ENCODE peak calls at places on chromosomes 4 and X, in four cellular contexts. X is HT-29; J is activated CD8-positive, alpha-beta memory T cell treated with anti-CD3 and anti-CD28 coated beads for 24 hours; O is NCI-H748 treated with DMSO at 0.1 percent for 48 hours. F is an unnamed sample.

GRCh38 chr4:60039908-60040307 is 1160.2 kb upstream of the ADGRL3 start:
- DNase-seq in J (no peak), X (no peak), O (no peak), F (no peak)

GRCh38 chrX:126164689-126165400 is 1.2 kb downstream of the DCAF12L2 start:
- DNase-seq in O (no peak), X (no peak), J (no peak), F (no peak)

GRCh38 chrX:6149231-6149870 is 79.3 kb downstream of the NLGN4X start:
- DNase-seq in X (no peak), O (peak), J (no peak), F (no peak)

GRCh38 chr4:105786748-105787147 is 78.2 kb downstream of the GSTCD start:
- DNase-seq in J (no peak), X (no peak), O (no peak), F (no peak)

GRCh38 chrX:109847257-109848187 is 114.5 kb upstream of the ACSL4 start:
- DNase-seq in X (no peak), O (no peak), J (no peak), F (no peak)

GRCh38 chr4:128528793-128529553 is 241.4 kb upstream of the PGRMC2 start:
- DNase-seq in O (no peak), X (peak), J (no peak), F (no peak)

GRCh38 chr4:111991163-111991562 is 154.1 kb upstream of the FAM241A start:
- DNase-seq in J (no peak), O (no peak), X (no peak), F (peak)

GRCh38 chr4:72375050-72375736 is 193.8 kb downstream of the ADAMTS3 start:
- DNase-seq in X (no peak), O (no peak), J (no peak), F (no peak)

GRCh38 chr4:2302387-2303119 is 40.6 kb upstream of the MXD4 start:
- DNase-seq in J (no peak), O (no peak), X (no peak), F (no peak)

GRCh38 chr4:73520821-73521220 is 39.3 kb downstream of the AFM start:
- DNase-seq in J (no peak), X (no peak), O (no peak), F (peak)

GRCh38 chrX:120456973-120457372 is 12.1 kb downstream of the LAMP2 start:
- DNase-seq in X (no peak), O (no peak), J (no peak), F (no peak)

GRCh38 chr4:33126002-33126401 is 2405.8 kb downstream of the PCDH7 start:
- DNase-seq in X (no peak), O (no peak), J (no peak), F (no peak)

F was measured in NCI-H526.